ENCODE peak calls at places on chromosomes 4 and X, in five cellular contexts. Q is H1, X is GM12878, C is K562, I is GM12891. W is an unnamed sample.

GRCh38 chrX:107603433-107604159 is 24.7 kb upstream of the PRPS1 start:
- DNase-seq in Q (no peak), X (no peak), C (no peak), I (no peak), W (no peak)

GRCh38 chr4:185573651-185574199 is 38.4 kb upstream of the PDLIM3 start:
- DNase-seq in Q (peak; percentile 57), X (no peak), C (no peak), I (no peak), W (no peak)

GRCh38 chr4:76570141-76570989 is 135.3 kb downstream of the SHROOM3 start:
- DNase-seq in Q (no peak), X (no peak), C (no peak), I (no peak), W (no peak)

GRCh38 chrX:44019911-44020310 is 46.7 kb upstream of the NDP start:
- DNase-seq in Q (no peak), X (no peak), C (no peak), I (no peak), W (no peak)

GRCh38 chr4:149279331-149279730 is 536.3 kb downstream of the IQCM start:
- DNase-seq in Q (no peak), X (no peak), C (no peak), I (no peak), W (no peak)

GRCh38 chr4:92059615-92060014 is 244.2 kb upstream of the GRID2 start:
- DNase-seq in Q (no peak), X (no peak), C (no peak), I (no peak), W (no peak)

GRCh38 chr4:161256172-161256571 is 907.6 kb downstream of the FSTL5 start:
- DNase-seq in Q (no peak), X (no peak), C (no peak), I (no peak), W (no peak)

GRCh38 chr4:62460329-62460728 is 1260.2 kb downstream of the ADGRL3 start:
- DNase-seq in Q (no peak), X (no peak), C (no peak), I (no peak), W (no peak)

GRCh38 chrX:38880460-38880859 is 79.2 kb downstream of the MID1IP1 start:
- DNase-seq in Q (no peak), X (no peak), C (no peak), I (no peak), W (no peak)

GRCh38 chr4:67437974-67438713 is 107.2 kb downstream of the CENPC start:
- DNase-seq in Q (no peak), X (no peak), C (no peak), I (no peak), W (no peak)

GRCh38 chr4:51906167-51906647 is 63.3 kb downstream of the DCUN1D4 start:
- DNase-seq in Q (no peak), X (peak; percentile 69), C (no peak), I (no peak), W (no peak)

GRCh38 chr4:51907001-51907669 is 64.2 kb downstream of the DCUN1D4 start:
- DNase-seq in Q (no peak), X (no peak), C (no peak), I (no peak), W (no peak)

DNA sequence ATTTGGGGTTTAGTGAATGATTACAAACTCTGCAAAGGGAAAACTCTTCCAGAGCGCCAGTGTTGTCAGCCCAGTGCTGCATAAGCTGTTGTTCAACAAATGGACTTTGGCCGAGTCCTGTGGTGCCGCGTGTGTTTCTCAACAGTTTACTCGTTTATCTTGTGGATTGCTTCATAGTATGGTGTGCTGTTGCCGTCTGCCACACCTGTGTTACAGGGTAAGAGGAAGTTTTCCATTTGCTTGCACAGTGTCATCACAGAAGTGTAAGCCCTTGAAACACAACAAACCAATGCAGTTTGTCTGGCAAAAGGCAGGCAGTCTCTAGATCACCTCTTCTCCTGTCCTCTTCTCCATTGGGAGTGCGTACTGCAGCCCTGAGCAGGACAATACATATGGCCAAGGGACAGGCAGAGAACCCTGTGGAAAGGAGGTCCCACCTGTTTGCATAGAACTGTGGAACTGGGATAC is 66.3 kb downstream of the DCUN1D4 start:
- DNase-seq in Q (no peak), X (no peak), C (no peak), I (no peak), W (no peak)
- TF ChIP-seq TAF1 in Q (no peak), X (no peak), C (no peak), I (no peak), W (no peak)

GRCh38 chr4:133268205-133268604 is 119.1 kb downstream of the PCDH10 start:
- DNase-seq in Q (no peak), X (no peak), C (peak; percentile 12), I (no peak), W (no peak)
- TF ChIP-seq TAF1 in Q (no peak), X (no peak), C (no peak), I (no peak), W (no peak)

GRCh38 chr4:2745981-2746806 is 9.9 kb downstream of the TNIP2 start:
- DNase-seq in Q (no peak), X (peak; percentile 98), C (no peak), I (peak; percentile 87), W (peak; percentile 86)
- TF ChIP-seq TAF1 in Q (no peak), X (peak; percentile 59), C (no peak), I (no peak), W (peak; percentile 34)

GRCh38 chr4:143391895-143392294 is 55.2 kb downstream of the GAB1 start:
- DNase-seq in Q (no peak), X (no peak), C (no peak), I (no peak), W (no peak)
- TF ChIP-seq TAF1 in Q (no peak), X (no peak), C (no peak), I (no peak), W (no peak)

DNA sequence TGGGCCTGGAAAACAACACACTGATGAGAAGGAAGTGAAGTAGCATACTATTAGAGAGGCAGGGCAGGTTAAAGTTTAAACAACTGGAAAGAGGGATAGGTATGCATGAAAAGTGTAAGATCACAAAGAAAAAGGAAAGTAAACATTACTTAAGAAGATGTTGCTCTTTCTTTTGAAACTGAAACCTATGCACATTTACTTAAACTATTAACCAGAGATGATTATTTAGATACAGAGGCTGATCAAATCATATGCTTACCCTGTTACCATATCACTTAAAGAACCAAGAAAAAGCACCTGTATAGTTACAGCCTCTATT is 37.8 kb downstream of the NAP1L5 start:
- DNase-seq in Q (no peak), X (no peak), C (no peak), I (no peak), W (no peak)
- TF ChIP-seq TAF1 in Q (no peak), X (no peak), C (no peak), I (no peak), W (no peak)

GRCh38 chrX:15233416-15234015 is 36.4 kb downstream of the ASB9 start:
- DNase-seq in Q (no peak), X (no peak), C (no peak), I (no peak), W (no peak)
- TF ChIP-seq TAF1 in Q (no peak), X (no peak), C (no peak), I (no peak), W (no peak)

GRCh38 chrX:153642313-153642654 is 4.7 kb upstream of the DUSP9 start:
- DNase-seq in Q (peak; percentile 53), X (no peak), C (peak; percentile 78), I (no peak), W (no peak)
- TF ChIP-seq TAF1 in Q (no peak), X (no peak), C (no peak), I (no peak), W (no peak)

DNA sequence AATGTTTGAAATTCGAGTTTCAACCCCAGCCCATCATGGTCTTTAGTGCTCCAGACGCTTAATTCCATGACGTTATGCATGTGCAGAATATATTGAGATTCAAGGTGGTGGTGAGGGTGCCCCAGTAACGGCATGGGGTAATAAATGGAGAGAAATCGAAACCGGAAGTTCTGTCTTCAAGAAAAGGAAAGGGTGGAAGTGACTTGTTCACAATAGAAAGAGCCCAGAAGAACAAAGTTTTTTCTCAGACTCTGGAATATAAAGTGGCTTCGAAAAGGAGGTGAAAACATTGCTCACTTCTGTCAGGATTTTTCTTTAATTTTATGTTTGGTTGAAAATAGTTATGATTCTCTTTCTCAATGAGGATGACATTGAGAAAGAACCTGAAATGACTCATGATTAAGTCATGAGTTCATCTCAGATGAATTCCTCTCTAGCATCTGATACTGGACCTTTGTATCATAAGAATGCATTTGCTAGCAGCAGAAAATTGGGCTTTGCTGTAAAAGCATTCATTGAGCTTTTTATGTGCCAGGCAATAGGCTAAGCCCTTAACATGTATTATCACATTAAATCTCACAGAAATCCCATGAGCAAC is 798 bp upstream of the DDX60L start:
- DNase-seq in Q (no peak), X (peak; percentile 16), C (peak; percentile 9), I (peak; percentile 8), W (peak; percentile 14)
- TF ChIP-seq TAF1 in Q (no peak), X (no peak), C (no peak), I (no peak), W (no peak)

W was measured in GM12892.